ENCODE peak calls at places on chromosomes 4 and X, in seven cellular contexts. M is heart left ventricle, T is IMR-90, E is cardiac muscle cell, G is psoas muscle, O is colonic mucosa, K is heart right ventricle. S is an unnamed sample.

GRCh38 chr4:38114435-38114834 is 154.2 kb downstream of the PTTG2 start:
- DNase-seq in M (no peak), T (no peak), E (peak; percentile 39), G (no peak), O (no peak), K (no peak), S (no peak)

GRCh38 chr4:8761824-8762205 is 109.8 kb downstream of the HMX1 start:
- DNase-seq in M (no peak), T (no peak), E (no peak), G (no peak), O (no peak), K (no peak), S (no peak)

GRCh38 chr4:153137677-153138630 is 66.3 kb upstream of the TRIM2 start:
- DNase-seq in M (no peak), T (no peak), E (no peak), G (no peak), O (no peak), K (no peak), S (no peak)

GRCh38 chr4:143336828-143337599 is at the start of gene GAB1:
- DNase-seq in M (peak; percentile 84), T (peak; percentile 80), E (peak; percentile 78), G (peak; percentile 79), O (peak; percentile 82), K (peak; percentile 80), S (peak; percentile 83)

GRCh38 chr4:8773124-8773931 is 98.3 kb downstream of the HMX1 start:
- DNase-seq in M (no peak), T (no peak), E (no peak), G (no peak), O (no peak), K (no peak), S (no peak)

GRCh38 chr4:183553601-183554345 is 48.9 kb downstream of the ING2 start:
- DNase-seq in M (no peak), T (no peak), E (no peak), G (no peak), O (no peak), K (no peak), S (no peak)

GRCh38 chr4:10643600-10644425 is 40.8 kb downstream of the CLNK start:
- DNase-seq in M (no peak), T (peak; percentile 20), E (no peak), G (no peak), O (no peak), K (no peak), S (no peak)

GRCh38 chr4:114028071-114028470 is 48.6 kb upstream of the ARSJ start:
- DNase-seq in M (no peak), T (peak; percentile 9), E (peak; percentile 31), G (no peak), O (no peak), K (no peak), S (no peak)

GRCh38 chr4:48342559-48342878 is 1.2 kb downstream of the SLAIN2 start:
- DNase-seq in M (no peak), T (no peak), E (no peak), G (no peak), O (no peak), K (no peak), S (no peak)

GRCh38 chrX:40552768-40553167 is 28.0 kb upstream of the ATP6AP2 start:
- DNase-seq in M (no peak), T (peak; percentile 9), E (peak; percentile 10), G (no peak), O (no peak), K (no peak), S (no peak)
- TF ChIP-seq CTCF in M (peak; percentile 28), T (peak; percentile 28), E (no peak), G (no peak), O (no peak), K (no peak), S (no peak)

DNA sequence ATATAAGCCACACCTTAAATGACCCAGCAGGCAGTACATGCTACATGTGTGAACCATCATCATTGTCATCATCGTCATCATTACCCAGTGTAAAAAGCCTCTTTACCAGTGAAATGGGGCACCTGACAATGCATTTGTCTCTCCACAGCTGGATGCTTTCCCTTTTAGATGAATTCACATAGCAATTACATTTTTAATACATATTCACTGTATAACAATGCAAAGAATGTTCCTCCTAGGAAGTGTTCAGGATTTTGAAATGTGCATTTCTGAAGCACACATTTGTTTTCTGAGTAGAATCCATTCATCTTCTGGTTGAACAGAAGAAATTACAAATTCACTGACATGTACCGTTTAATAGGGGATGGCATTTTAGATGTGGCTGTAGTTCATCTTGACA is 111.1 kb downstream of the SH3RF1 start:
- DNase-seq in M (no peak), T (peak; percentile 76), E (peak; percentile 78), G (no peak), O (no peak), K (no peak), S (no peak)
- H3K27ac ChIP-seq in M (no peak overlapping the region), T (peak overlapping the region; percentile 67), E (no peak overlapping the region), G (no peak overlapping the region), O (no peak overlapping the region), K (no peak overlapping the region), S (no peak overlapping the region)

DNA sequence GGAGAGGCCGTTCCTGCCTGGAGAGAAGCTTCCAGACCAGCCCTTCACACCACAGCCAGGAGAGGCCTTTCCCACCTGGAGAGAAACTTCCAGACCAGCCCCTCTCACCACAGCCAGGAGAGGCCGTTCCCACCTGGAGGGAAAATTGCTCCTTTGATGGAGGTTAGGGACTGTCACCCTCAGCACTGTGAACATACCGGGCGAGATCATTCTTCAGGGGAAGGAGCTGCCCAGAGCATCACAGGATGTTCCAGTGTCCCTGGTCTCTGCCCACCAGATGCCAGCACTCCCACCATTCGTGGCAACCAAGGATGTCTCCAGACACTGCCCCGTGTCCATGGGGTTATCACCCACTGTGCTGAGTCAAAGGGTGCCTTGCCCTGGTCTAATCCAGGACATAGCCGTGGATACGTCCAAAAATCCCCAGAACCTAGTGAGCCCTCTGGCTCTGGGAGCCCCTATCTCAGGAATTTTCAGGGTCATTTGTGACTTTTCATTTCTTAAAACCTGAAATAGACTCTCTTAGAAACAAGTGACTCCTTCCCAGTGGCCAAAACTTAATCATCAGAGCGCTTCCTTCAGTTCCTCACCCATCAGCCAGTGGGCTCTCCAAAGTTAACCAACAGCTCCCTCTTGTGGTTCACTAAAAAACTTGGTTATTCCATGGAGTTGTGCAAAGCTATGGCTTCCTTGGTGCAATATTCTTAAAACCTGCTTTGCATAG is 80.2 kb downstream of the CRMP1 start:
- DNase-seq in M (no peak), T (peak; percentile 80), E (peak; percentile 84), G (no peak), O (peak; percentile 30), K (no peak), S (no peak)
- TF ChIP-seq CTCF in M (peak; percentile 75), T (peak; percentile 84), E (peak; percentile 74), G (peak; percentile 52), O (peak; percentile 56), K (peak; percentile 71), S (peak; percentile 60)

GRCh38 chrX:30904186-30904585 is 15.1 kb upstream of the TAB3 start:
- DNase-seq in M (no peak), T (no peak), E (no peak), G (no peak), O (no peak), K (no peak), S (no peak)

GRCh38 chrX:30900227-30900626 is 11.2 kb upstream of the TAB3 start:
- DNase-seq in M (no peak), T (no peak), E (no peak), G (no peak), O (no peak), K (no peak), S (no peak)

GRCh38 chrX:30905325-30905724 is 16.3 kb upstream of the TAB3 start:
- DNase-seq in M (no peak), T (no peak), E (no peak), G (no peak), O (no peak), K (no peak), S (no peak)

GRCh38 chrX:30906726-30907125 is 17.7 kb upstream of the TAB3 start:
- DNase-seq in M (no peak), T (peak; percentile 54), E (peak; percentile 20), G (no peak), O (no peak), K (no peak), S (no peak)

DNA sequence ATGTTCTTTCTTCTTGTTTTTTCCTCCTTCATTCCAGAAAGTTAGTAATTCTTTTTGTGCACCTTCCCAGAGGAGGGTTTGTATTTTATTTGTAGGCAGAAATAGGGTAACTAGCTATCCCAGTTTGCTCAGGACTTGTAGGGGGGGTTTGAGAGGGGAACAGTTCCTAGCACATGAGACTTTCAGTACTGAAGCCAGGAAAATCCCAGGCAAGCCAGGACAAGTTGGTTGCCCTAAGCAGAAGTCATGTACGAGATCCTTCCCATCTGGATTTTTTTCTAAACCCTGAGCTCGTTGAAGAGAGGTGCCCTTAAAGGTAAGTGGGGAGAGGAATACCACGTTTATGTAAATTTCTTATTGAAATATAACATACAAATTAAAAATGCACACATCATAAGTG is 15.6 kb upstream of the TAB3 start:
- DNase-seq in M (no peak), T (no peak), E (no peak), G (no peak), O (no peak), K (no peak), S (no peak)
- H3K27ac ChIP-seq in M (no peak overlapping the region), T (peak overlapping the region; percentile 16), E (no peak overlapping the region), G (no peak overlapping the region), O (no peak overlapping the region), K (no peak overlapping the region), S (no peak overlapping the region)

GRCh38 chrX:68490644-68491043 is 8.2 kb upstream of the YIPF6 start:
- DNase-seq in M (no peak), T (peak; percentile 14), E (peak; percentile 34), G (no peak), O (no peak), K (no peak), S (no peak)
- TF ChIP-seq CTCF in M (peak; percentile 31), T (peak; percentile 37), E (peak; percentile 45), G (peak; percentile 35), O (no peak), K (no peak), S (peak; percentile 23)

DNA sequence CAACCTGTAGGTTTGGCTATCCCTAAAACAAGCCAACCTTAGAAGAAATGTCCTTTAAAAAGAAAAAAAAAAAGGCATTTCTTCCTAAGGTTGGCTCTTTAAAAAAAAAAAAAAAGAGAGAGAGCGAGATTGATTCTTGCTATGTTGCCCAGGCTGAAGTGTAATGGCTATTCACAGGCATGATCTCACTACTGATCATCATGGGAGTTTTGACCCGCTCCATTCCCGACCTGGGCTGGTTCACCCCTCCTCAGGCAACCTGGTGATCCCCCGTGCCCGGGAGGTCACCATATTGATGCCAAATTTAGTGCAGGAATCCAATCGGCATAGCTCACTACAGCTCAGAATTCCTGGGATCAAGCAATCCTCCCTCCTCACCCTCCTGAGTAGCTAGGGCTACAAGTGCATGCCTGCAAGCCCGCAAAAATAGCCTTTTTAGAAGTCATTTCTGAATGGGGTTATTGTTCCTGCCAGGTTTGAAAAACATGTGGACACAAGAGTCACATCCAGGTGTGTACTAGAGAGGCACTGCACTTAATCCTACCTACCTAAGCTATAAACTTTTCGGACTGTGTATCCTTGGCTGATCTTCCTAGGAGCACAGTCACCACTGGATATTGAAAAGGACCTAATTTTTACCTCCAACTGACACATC is 61.4 kb upstream of the ZCCHC13 start:
- DNase-seq in M (no peak), T (peak; percentile 11), E (no peak), G (no peak), O (no peak), K (no peak), S (no peak)
- H3K27ac ChIP-seq in M (peak overlapping the region; percentile 34), T (peak overlapping the region; percentile 84), E (no peak overlapping the region), G (peak overlapping the region; percentile 79), O (peak overlapping the region; percentile 10), K (peak overlapping the region; percentile 58), S (no peak overlapping the region)

GRCh38 chrX:74325130-74326059 is 21.4 kb downstream of the ZCCHC13 start:
- DNase-seq in M (no peak), T (no peak), E (no peak), G (no peak), O (no peak), K (no peak), S (no peak)
- TF ChIP-seq CTCF in M (no peak), T (no peak), E (no peak), G (no peak), O (no peak), K (no peak), S (no peak)